ENCODE peak calls at places on chromosomes 1 and 21, in seven cellular contexts. One of them, this sample, is unnamed.

GRCh38 chr1:50333595-50333974 is 89.7 kb downstream of the DMRTA2 start:
- DNase-seq in hepatocyte: peak; percentile 78
- DNase-seq in GM23248: peak; percentile 61
- DNase-seq in GM23338: peak; percentile 78
- DNase-seq in SK-N-SH: peak; percentile 40
- DNase-seq in OCI-LY7: peak; percentile 51
- DNase-seq in neural progenitor cell: peak; percentile 84
- DNase-seq in this sample: peak; percentile 30

GRCh38 chr1:94048413-94049164 is 72.4 kb downstream of the ABCA4 start:
- DNase-seq in hepatocyte: no peak
- DNase-seq in GM23248: peak; percentile 77
- DNase-seq in GM23338: peak; percentile 49
- DNase-seq in SK-N-SH: no peak
- DNase-seq in OCI-LY7: no peak
- DNase-seq in neural progenitor cell: peak; percentile 30
- DNase-seq in this sample: no peak

GRCh38 chr1:66282343-66282852 is 251.6 kb upstream of the SGIP1 start:
- DNase-seq in hepatocyte: no peak
- DNase-seq in GM23248: peak; percentile 90
- DNase-seq in GM23338: no peak
- DNase-seq in SK-N-SH: no peak
- DNase-seq in OCI-LY7: peak; percentile 85
- DNase-seq in neural progenitor cell: no peak
- DNase-seq in this sample: peak; percentile 40

GRCh38 chr1:31984419-31985347 is 29.0 kb upstream of the KHDRBS1 start:
- DNase-seq in hepatocyte: no peak
- DNase-seq in GM23248: peak; percentile 78
- DNase-seq in GM23338: no peak
- DNase-seq in SK-N-SH: no peak
- DNase-seq in OCI-LY7: peak; percentile 73
- DNase-seq in neural progenitor cell: no peak
- DNase-seq in this sample: peak; percentile 25

GRCh38 chr1:77958850-77959249 is 20.0 kb downstream of the FUBP1 start:
- DNase-seq in hepatocyte: no peak
- DNase-seq in GM23248: no peak
- DNase-seq in GM23338: no peak
- DNase-seq in SK-N-SH: no peak
- DNase-seq in OCI-LY7: no peak
- DNase-seq in neural progenitor cell: no peak
- DNase-seq in this sample: no peak

GRCh38 chr1:208219098-208219658 is 25.0 kb downstream of the PLXNA2 start:
- DNase-seq in hepatocyte: no peak
- DNase-seq in GM23248: peak; percentile 23
- DNase-seq in GM23338: no peak
- DNase-seq in SK-N-SH: no peak
- DNase-seq in OCI-LY7: no peak
- DNase-seq in neural progenitor cell: no peak
- DNase-seq in this sample: no peak

GRCh38 chr1:32873484-32873883 is 2.8 kb upstream of the FNDC5 start:
- DNase-seq in hepatocyte: no peak
- DNase-seq in GM23248: no peak
- DNase-seq in GM23338: no peak
- DNase-seq in SK-N-SH: no peak
- DNase-seq in OCI-LY7: no peak
- DNase-seq in neural progenitor cell: no peak
- DNase-seq in this sample: no peak

GRCh38 chr1:222790115-222790514 is 24.7 kb upstream of the DISP1 start:
- DNase-seq in hepatocyte: no peak
- DNase-seq in GM23248: no peak
- DNase-seq in GM23338: no peak
- DNase-seq in SK-N-SH: no peak
- DNase-seq in OCI-LY7: no peak
- DNase-seq in neural progenitor cell: no peak
- DNase-seq in this sample: no peak

DNA sequence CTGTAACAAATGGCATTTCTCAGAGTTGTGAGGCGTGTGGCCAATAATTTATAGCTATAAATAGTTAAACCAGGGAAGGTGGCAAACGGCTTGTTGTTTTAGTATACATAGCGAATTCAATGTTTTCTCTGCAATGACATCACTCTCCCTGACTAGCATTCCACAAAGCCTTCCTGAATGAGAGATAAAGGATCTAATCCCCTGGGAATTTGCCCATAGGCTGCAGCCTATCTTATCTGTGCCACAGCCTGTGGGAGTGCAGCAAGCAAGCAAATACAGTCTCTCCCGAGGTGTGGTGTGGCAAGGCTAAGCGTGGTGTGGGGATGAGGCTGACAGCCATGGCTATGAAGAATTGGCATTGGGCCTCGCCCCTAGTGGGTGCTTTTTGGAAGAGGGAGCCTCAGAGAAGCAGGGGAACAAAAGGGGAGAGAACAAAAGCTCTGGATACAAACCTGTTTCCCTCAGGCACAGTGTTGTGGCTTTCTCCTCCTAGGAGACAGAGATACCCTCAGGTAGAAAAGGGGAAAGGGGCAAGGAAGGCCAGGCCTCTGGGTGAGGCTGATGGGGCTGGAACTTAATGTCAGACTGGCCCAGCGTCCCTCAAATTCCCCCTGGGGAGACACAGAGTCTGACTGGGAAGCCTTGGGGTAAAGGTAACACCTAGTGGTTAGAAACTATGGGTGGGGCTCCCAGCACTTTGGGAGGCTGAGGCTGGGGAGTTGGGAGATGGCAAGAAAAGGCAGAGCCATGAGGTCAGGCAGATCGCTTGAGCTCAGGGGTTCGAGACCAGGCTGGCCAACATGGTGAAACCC is 8.9 kb downstream of the TAGLN2 start:
- DNase-seq in hepatocyte: peak; percentile 80
- DNase-seq in GM23248: peak; percentile 85
- DNase-seq in GM23338: peak; percentile 77
- DNase-seq in SK-N-SH: peak; percentile 58
- DNase-seq in OCI-LY7: no peak
- DNase-seq in neural progenitor cell: peak; percentile 84
- DNase-seq in this sample: peak; percentile 97
- TF ChIP-seq EZH2phosphoT487 in hepatocyte: no peak
- TF ChIP-seq EZH2phosphoT487 in GM23248: no peak
- TF ChIP-seq EZH2phosphoT487 in GM23338: no peak
- TF ChIP-seq EZH2phosphoT487 in SK-N-SH: no peak
- TF ChIP-seq EZH2phosphoT487 in OCI-LY7: no peak
- TF ChIP-seq EZH2phosphoT487 in neural progenitor cell: no peak
- TF ChIP-seq EZH2phosphoT487 in this sample: no peak

GRCh38 chr1:177476706-177477105 is 305.9 kb downstream of the BRINP2 start:
- DNase-seq in hepatocyte: no peak
- DNase-seq in GM23248: no peak
- DNase-seq in GM23338: no peak
- DNase-seq in SK-N-SH: no peak
- DNase-seq in OCI-LY7: no peak
- DNase-seq in neural progenitor cell: no peak
- DNase-seq in this sample: no peak
- H3K4me1 ChIP-seq in hepatocyte: no peaks in the 10 kb centered on the region
- H3K4me1 ChIP-seq in GM23248: peaks cover 6% of the 10 kb centered on the region
- H3K4me1 ChIP-seq in GM23338: no peaks in the 10 kb centered on the region
- H3K4me1 ChIP-seq in SK-N-SH: no peaks in the 10 kb centered on the region
- H3K4me1 ChIP-seq in OCI-LY7: no peaks in the 10 kb centered on the region
- H3K4me1 ChIP-seq in neural progenitor cell: peaks cover 22% of the 10 kb centered on the region
- H3K4me1 ChIP-seq in this sample: no peaks in the 10 kb centered on the region

GRCh38 chr1:175192630-175193338 is at the start of gene KIAA0040:
- DNase-seq in hepatocyte: peak; percentile 89
- DNase-seq in GM23248: peak; percentile 42
- DNase-seq in GM23338: peak; percentile 74
- DNase-seq in SK-N-SH: peak; percentile 86
- DNase-seq in OCI-LY7: peak; percentile 80
- DNase-seq in neural progenitor cell: peak; percentile 72
- DNase-seq in this sample: peak; percentile 77

GRCh38 chr1:175195281-175195680 is 2.7 kb upstream of the KIAA0040 start:
- DNase-seq in hepatocyte: no peak
- DNase-seq in GM23248: no peak
- DNase-seq in GM23338: no peak
- DNase-seq in SK-N-SH: no peak
- DNase-seq in OCI-LY7: peak; percentile 60
- DNase-seq in neural progenitor cell: no peak
- DNase-seq in this sample: no peak

GRCh38 chr1:175191654-175192053 is 922 bp downstream of the KIAA0040 start:
- DNase-seq in hepatocyte: no peak
- DNase-seq in GM23248: peak; percentile 4
- DNase-seq in GM23338: peak; percentile 37
- DNase-seq in SK-N-SH: no peak
- DNase-seq in OCI-LY7: peak; percentile 61
- DNase-seq in neural progenitor cell: peak; percentile 14
- DNase-seq in this sample: no peak

GRCh38 chr1:175192111-175192629 is 406 bp downstream of the KIAA0040 start:
- DNase-seq in hepatocyte: peak; percentile 70
- DNase-seq in GM23248: peak; percentile 37
- DNase-seq in GM23338: peak; percentile 63
- DNase-seq in SK-N-SH: peak; percentile 22
- DNase-seq in OCI-LY7: peak; percentile 60
- DNase-seq in neural progenitor cell: peak; percentile 42
- DNase-seq in this sample: peak; percentile 71

DNA sequence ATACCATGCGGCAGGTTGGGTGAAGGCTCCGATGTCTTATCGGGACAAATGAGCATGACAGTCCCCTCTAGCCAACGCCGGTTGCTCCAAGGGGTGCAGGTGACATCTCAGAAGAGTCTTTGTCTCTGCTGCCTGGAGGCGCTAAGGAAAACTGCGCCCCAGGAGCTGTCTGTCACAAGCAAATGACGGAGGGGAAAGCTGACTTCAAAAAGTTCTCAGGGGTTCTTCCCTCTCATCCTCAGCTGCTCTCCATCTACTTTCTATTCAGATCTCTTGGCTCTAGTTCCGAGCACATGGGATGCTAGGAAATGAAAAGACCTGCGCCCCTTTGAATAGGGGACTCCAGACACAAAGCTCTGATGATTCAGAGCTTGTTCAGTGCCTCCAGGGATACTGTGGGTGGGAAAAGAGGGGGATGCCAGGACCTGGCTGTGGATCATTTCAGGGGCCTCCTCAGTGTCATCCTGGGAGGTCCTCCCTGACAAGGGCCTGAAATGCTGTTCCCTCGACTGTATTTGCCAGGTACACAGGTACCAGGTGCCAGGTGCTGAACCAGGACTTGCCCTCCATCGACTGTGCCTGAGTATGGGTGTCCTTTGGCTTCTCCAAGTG is 869 bp upstream of the KIAA0040 start:
- DNase-seq in hepatocyte: no peak
- DNase-seq in GM23248: peak; percentile 10
- DNase-seq in GM23338: peak; percentile 53
- DNase-seq in SK-N-SH: peak; percentile 24
- DNase-seq in OCI-LY7: no peak
- DNase-seq in neural progenitor cell: no peak
- DNase-seq in this sample: peak; percentile 59
- H3K4me3 ChIP-seq in hepatocyte: peak overlapping the region; percentile 68
- H3K4me3 ChIP-seq in GM23248: peak overlapping the region; percentile 68
- H3K4me3 ChIP-seq in GM23338: peak overlapping the region; percentile 62
- H3K4me3 ChIP-seq in SK-N-SH: peak overlapping the region; percentile 46
- H3K4me3 ChIP-seq in OCI-LY7: peak overlapping the region; percentile 79
- H3K4me3 ChIP-seq in neural progenitor cell: peak overlapping the region; percentile 56
- H3K4me3 ChIP-seq in this sample: peak overlapping the region; percentile 78

GRCh38 chr1:230292739-230293720 is 133.1 kb downstream of the PGBD5 start:
- DNase-seq in hepatocyte: no peak
- DNase-seq in GM23248: no peak
- DNase-seq in GM23338: no peak
- DNase-seq in SK-N-SH: no peak
- DNase-seq in OCI-LY7: no peak
- DNase-seq in neural progenitor cell: peak; percentile 36
- DNase-seq in this sample: no peak
- TF ChIP-seq EZH2phosphoT487 in hepatocyte: no peak
- TF ChIP-seq EZH2phosphoT487 in GM23248: no peak
- TF ChIP-seq EZH2phosphoT487 in GM23338: no peak
- TF ChIP-seq EZH2phosphoT487 in SK-N-SH: no peak
- TF ChIP-seq EZH2phosphoT487 in OCI-LY7: no peak
- TF ChIP-seq EZH2phosphoT487 in neural progenitor cell: no peak
- TF ChIP-seq EZH2phosphoT487 in this sample: no peak

DNA sequence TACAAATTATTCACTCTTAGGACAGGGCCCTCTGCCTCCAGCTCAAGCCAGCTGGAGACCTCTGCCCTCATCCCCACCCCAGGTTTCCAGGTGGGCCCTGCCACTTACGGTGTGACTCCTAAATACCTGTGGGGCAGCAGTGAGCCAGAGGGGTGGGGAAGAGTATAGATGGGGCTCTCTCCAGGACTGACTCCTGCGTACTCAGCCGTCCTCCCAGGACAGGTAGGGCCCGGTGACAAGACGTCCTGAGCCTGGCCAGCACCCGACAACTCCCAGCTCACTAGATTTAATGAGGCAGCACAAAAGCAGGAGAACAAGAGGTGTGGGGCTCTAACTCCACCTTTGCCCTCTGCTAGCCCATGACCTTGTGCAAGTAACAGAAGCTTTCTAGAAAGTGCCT is 16.8 kb downstream of the GNG12 start:
- DNase-seq in hepatocyte: no peak
- DNase-seq in GM23248: no peak
- DNase-seq in GM23338: no peak
- DNase-seq in SK-N-SH: no peak
- DNase-seq in OCI-LY7: no peak
- DNase-seq in neural progenitor cell: no peak
- DNase-seq in this sample: no peak
- H3K4me1 ChIP-seq in hepatocyte: peaks cover 49% of the 10 kb centered on the region
- H3K4me1 ChIP-seq in GM23248: peaks cover 45% of the 10 kb centered on the region
- H3K4me1 ChIP-seq in GM23338: peaks cover 26% of the 10 kb centered on the region
- H3K4me1 ChIP-seq in SK-N-SH: peaks cover 13% of the 10 kb centered on the region
- H3K4me1 ChIP-seq in OCI-LY7: no peaks in the 10 kb centered on the region
- H3K4me1 ChIP-seq in neural progenitor cell: peaks cover 9% of the 10 kb centered on the region
- H3K4me1 ChIP-seq in this sample: no peaks in the 10 kb centered on the region

DNA sequence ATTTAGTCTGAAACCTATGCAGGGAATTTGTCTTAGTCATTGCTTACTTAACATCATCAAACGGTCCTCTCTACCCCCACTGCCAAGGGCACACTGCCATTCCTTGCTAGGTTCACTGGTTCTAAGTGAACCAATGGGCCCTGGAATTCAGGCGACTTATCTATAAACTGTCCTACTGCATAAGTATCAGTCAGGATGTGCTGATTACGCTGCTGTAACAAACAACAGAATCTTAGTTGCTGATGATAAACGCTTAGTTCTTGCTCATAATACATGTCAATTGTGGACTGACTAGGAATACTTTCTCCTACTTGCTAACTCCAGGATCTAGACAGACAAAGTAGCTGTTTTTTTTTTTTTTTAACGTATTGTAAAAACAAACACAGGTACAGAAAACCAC is 136.1 kb downstream of the PRDM2 start:
- DNase-seq in hepatocyte: no peak
- DNase-seq in GM23248: no peak
- DNase-seq in GM23338: no peak
- DNase-seq in SK-N-SH: peak; percentile 1
- DNase-seq in OCI-LY7: no peak
- DNase-seq in neural progenitor cell: no peak
- DNase-seq in this sample: no peak
- H3K4me3 ChIP-seq in hepatocyte: no peak overlapping the region
- H3K4me3 ChIP-seq in GM23248: no peak overlapping the region
- H3K4me3 ChIP-seq in GM23338: no peak overlapping the region
- H3K4me3 ChIP-seq in SK-N-SH: no peak overlapping the region
- H3K4me3 ChIP-seq in OCI-LY7: no peak overlapping the region
- H3K4me3 ChIP-seq in neural progenitor cell: no peak overlapping the region
- H3K4me3 ChIP-seq in this sample: no peak overlapping the region

GRCh38 chr21:21851657-21852056 is 853.4 kb downstream of the NCAM2 start:
- DNase-seq in hepatocyte: no peak
- DNase-seq in GM23248: no peak
- DNase-seq in GM23338: no peak
- DNase-seq in SK-N-SH: no peak
- DNase-seq in OCI-LY7: no peak
- DNase-seq in neural progenitor cell: no peak
- DNase-seq in this sample: peak; percentile 49
- TF ChIP-seq EZH2phosphoT487 in hepatocyte: no peak
- TF ChIP-seq EZH2phosphoT487 in GM23248: no peak
- TF ChIP-seq EZH2phosphoT487 in GM23338: no peak
- TF ChIP-seq EZH2phosphoT487 in SK-N-SH: no peak
- TF ChIP-seq EZH2phosphoT487 in OCI-LY7: no peak
- TF ChIP-seq EZH2phosphoT487 in neural progenitor cell: no peak
- TF ChIP-seq EZH2phosphoT487 in this sample: no peak

This sample was measured in PC-3.